ENCODE peak calls at places on chromosomes 3 and 15, in four cellular contexts. One of them, this sample, is unnamed. For H3K4me1, the result is how much of the 10 kb centered on the place peaks cover.

GRCh38 chr3:128971421-128971820 is 22.5 kb downstream of the CFAP92 start:
- DNase-seq in CD8-positive, alpha-beta memory T cell: no peak
- DNase-seq in body of pancreas: peak
- DNase-seq in breast epithelium: no peak
- DNase-seq in this sample: peak

GRCh38 chr3:111801697-111802655 is 57.1 kb upstream of the PHLDB2 start:
- DNase-seq in CD8-positive, alpha-beta memory T cell: no peak
- DNase-seq in body of pancreas: peak
- DNase-seq in breast epithelium: no peak
- DNase-seq in this sample: peak

GRCh38 chr15:44471885-44472284 is 44.5 kb downstream of the CTDSPL2 start:
- DNase-seq in CD8-positive, alpha-beta memory T cell: no peak
- DNase-seq in body of pancreas: no peak
- DNase-seq in breast epithelium: no peak
- DNase-seq in this sample: no peak

GRCh38 chr15:89809093-89809786 is 5.4 kb downstream of the ANPEP start:
- DNase-seq in CD8-positive, alpha-beta memory T cell: no peak
- DNase-seq in body of pancreas: peak
- DNase-seq in breast epithelium: no peak
- DNase-seq in this sample: peak

GRCh38 chr3:143979813-143980212 is 8.2 kb downstream of the DIPK2A start:
- DNase-seq in CD8-positive, alpha-beta memory T cell: no peak
- DNase-seq in body of pancreas: no peak
- DNase-seq in breast epithelium: no peak
- DNase-seq in this sample: no peak

GRCh38 chr15:94760348-94760747 is 529.0 kb downstream of the MCTP2 start:
- DNase-seq in CD8-positive, alpha-beta memory T cell: no peak
- DNase-seq in body of pancreas: no peak
- DNase-seq in breast epithelium: no peak
- DNase-seq in this sample: no peak

GRCh38 chr3:40096561-40097506 is 212.7 kb upstream of the EIF1B start:
- DNase-seq in CD8-positive, alpha-beta memory T cell: no peak
- DNase-seq in body of pancreas: peak
- DNase-seq in breast epithelium: peak
- DNase-seq in this sample: no peak

GRCh38 chr3:86996261-86996955 is 5.5 kb upstream of the VGLL3 start:
- DNase-seq in CD8-positive, alpha-beta memory T cell: no peak
- DNase-seq in body of pancreas: no peak
- DNase-seq in breast epithelium: no peak
- DNase-seq in this sample: peak

GRCh38 chr3:184171562-184171961 is 3.1 kb upstream of the AP2M1 start:
- DNase-seq in CD8-positive, alpha-beta memory T cell: no peak
- DNase-seq in body of pancreas: no peak
- DNase-seq in breast epithelium: no peak
- DNase-seq in this sample: no peak

GRCh38 chr3:194100856-194101390 is 35.0 kb upstream of the HES1 start:
- DNase-seq in CD8-positive, alpha-beta memory T cell: no peak
- DNase-seq in body of pancreas: no peak
- DNase-seq in breast epithelium: no peak
- DNase-seq in this sample: no peak

GRCh38 chr15:77239892-77240608 is 169.1 kb upstream of the TSPAN3 start:
- DNase-seq in CD8-positive, alpha-beta memory T cell: no peak
- DNase-seq in body of pancreas: no peak
- DNase-seq in breast epithelium: no peak
- DNase-seq in this sample: no peak

GRCh38 chr3:63967675-63968611 is 55.4 kb downstream of the PSMD6 start:
- DNase-seq in CD8-positive, alpha-beta memory T cell: peak
- DNase-seq in body of pancreas: peak
- DNase-seq in breast epithelium: no peak
- DNase-seq in this sample: peak

GRCh38 chr3:68943753-68944500 is 11.6 kb upstream of the TAFA4 start:
- DNase-seq in CD8-positive, alpha-beta memory T cell: no peak
- DNase-seq in body of pancreas: no peak
- DNase-seq in breast epithelium: no peak
- DNase-seq in this sample: no peak

GRCh38 chr15:80743189-80743833 is 35.9 kb upstream of the CEMIP start:
- DNase-seq in CD8-positive, alpha-beta memory T cell: no peak
- DNase-seq in body of pancreas: no peak
- DNase-seq in breast epithelium: peak
- DNase-seq in this sample: no peak

GRCh38 chr15:101264011-101264410 is 12.2 kb upstream of the CHSY1 start:
- DNase-seq in CD8-positive, alpha-beta memory T cell: no peak
- DNase-seq in body of pancreas: no peak
- DNase-seq in breast epithelium: no peak
- DNase-seq in this sample: no peak

GRCh38 chr3:23389686-23390085 is 186.6 kb downstream of the UBE2E2 start:
- DNase-seq in CD8-positive, alpha-beta memory T cell: no peak
- DNase-seq in body of pancreas: no peak
- DNase-seq in breast epithelium: no peak
- DNase-seq in this sample: no peak
- H3K4me3 ChIP-seq in CD8-positive, alpha-beta memory T cell: no peak
- H3K4me3 ChIP-seq in body of pancreas: no peak
- H3K4me3 ChIP-seq in breast epithelium: no peak
- H3K4me3 ChIP-seq in this sample: no peak

GRCh38 chr3:172089250-172089649 is 49.9 kb downstream of the FNDC3B start:
- DNase-seq in CD8-positive, alpha-beta memory T cell: no peak
- DNase-seq in body of pancreas: no peak
- DNase-seq in breast epithelium: no peak
- DNase-seq in this sample: no peak
- H3K4me1 ChIP-seq in CD8-positive, alpha-beta memory T cell: under half
- H3K4me1 ChIP-seq in body of pancreas: under half
- H3K4me1 ChIP-seq in breast epithelium: under half
- H3K4me1 ChIP-seq in this sample: under half

GRCh38 chr3:117409701-117410459 is 700.3 kb downstream of the TUSC7 start:
- DNase-seq in CD8-positive, alpha-beta memory T cell: no peak
- DNase-seq in body of pancreas: no peak
- DNase-seq in breast epithelium: no peak
- DNase-seq in this sample: no peak
- H3K27ac ChIP-seq in CD8-positive, alpha-beta memory T cell: no peak
- H3K27ac ChIP-seq in body of pancreas: no peak
- H3K27ac ChIP-seq in breast epithelium: no peak
- H3K27ac ChIP-seq in this sample: no peak

GRCh38 chr3:55481918-55482495 is 5.1 kb downstream of the WNT5A start:
- DNase-seq in CD8-positive, alpha-beta memory T cell: no peak
- DNase-seq in body of pancreas: no peak
- DNase-seq in breast epithelium: no peak
- DNase-seq in this sample: peak
- H3K4me3 ChIP-seq in CD8-positive, alpha-beta memory T cell: no peak
- H3K4me3 ChIP-seq in body of pancreas: peak
- H3K4me3 ChIP-seq in breast epithelium: peak
- H3K4me3 ChIP-seq in this sample: peak

DNA sequence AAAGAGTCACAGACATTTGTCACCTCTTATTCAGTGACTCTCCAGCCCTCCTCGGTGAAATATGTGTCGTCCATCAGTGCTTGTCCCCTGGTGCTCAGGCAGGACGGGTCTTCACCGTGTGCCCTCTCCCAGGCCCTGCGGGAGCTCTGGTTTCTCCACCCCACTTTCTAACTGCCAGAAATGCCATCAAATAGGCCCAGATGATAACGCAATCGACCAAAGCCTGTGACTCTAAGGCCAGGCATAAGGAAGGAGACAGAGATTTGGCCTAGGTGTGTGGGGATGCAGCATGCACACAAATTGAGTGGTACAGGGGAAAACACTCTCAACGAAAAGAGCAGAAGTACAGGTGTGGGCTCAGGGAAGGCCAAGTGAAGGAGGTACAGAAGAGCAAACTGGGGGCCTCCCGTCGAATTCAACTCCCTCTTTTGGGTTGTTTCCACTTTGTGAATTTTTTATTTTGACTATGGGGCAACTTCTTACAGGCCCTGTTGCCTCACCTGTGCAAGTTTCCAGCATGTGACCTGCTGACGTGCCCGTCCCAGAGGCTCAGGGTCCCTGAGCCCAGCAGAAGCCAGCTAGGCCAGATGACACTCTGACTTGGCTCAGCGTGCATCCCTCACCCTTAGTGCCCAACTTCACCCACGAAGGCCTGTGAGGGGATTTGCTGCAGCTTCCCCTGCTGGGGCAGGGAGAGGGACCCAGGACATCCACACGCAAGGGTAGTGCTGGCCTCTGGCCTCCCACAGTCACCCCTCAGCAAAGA is 4.7 kb downstream of the NUP210 start:
- DNase-seq in CD8-positive, alpha-beta memory T cell: no peak
- DNase-seq in body of pancreas: no peak
- DNase-seq in breast epithelium: no peak
- DNase-seq in this sample: no peak
- H3K4me1 ChIP-seq in CD8-positive, alpha-beta memory T cell: half or more
- H3K4me1 ChIP-seq in body of pancreas: under half
- H3K4me1 ChIP-seq in breast epithelium: under half
- H3K4me1 ChIP-seq in this sample: under half

GRCh38 chr3:188259611-188260010 is 105.7 kb downstream of the LPP start:
- DNase-seq in CD8-positive, alpha-beta memory T cell: no peak
- DNase-seq in body of pancreas: no peak
- DNase-seq in breast epithelium: no peak
- DNase-seq in this sample: no peak

GRCh38 chr3:188264231-188265213 is 110.6 kb downstream of the LPP start:
- DNase-seq in CD8-positive, alpha-beta memory T cell: no peak
- DNase-seq in body of pancreas: no peak
- DNase-seq in breast epithelium: no peak
- DNase-seq in this sample: peak

GRCh38 chr3:188262913-188263683 is 109.1 kb downstream of the LPP start:
- DNase-seq in CD8-positive, alpha-beta memory T cell: no peak
- DNase-seq in body of pancreas: no peak
- DNase-seq in breast epithelium: no peak
- DNase-seq in this sample: no peak

GRCh38 chr3:188261011-188261410 is 107.1 kb downstream of the LPP start:
- DNase-seq in CD8-positive, alpha-beta memory T cell: no peak
- DNase-seq in body of pancreas: no peak
- DNase-seq in breast epithelium: no peak
- DNase-seq in this sample: no peak

GRCh38 chr3:188262488-188262887 is 108.5 kb downstream of the LPP start:
- DNase-seq in CD8-positive, alpha-beta memory T cell: no peak
- DNase-seq in body of pancreas: no peak
- DNase-seq in breast epithelium: no peak
- DNase-seq in this sample: no peak
- H3K27ac ChIP-seq in CD8-positive, alpha-beta memory T cell: no peak
- H3K27ac ChIP-seq in body of pancreas: no peak
- H3K27ac ChIP-seq in breast epithelium: peak
- H3K27ac ChIP-seq in this sample: no peak

GRCh38 chr3:60913474-60913873 is 337.8 kb downstream of the FHIT start:
- DNase-seq in CD8-positive, alpha-beta memory T cell: no peak
- DNase-seq in body of pancreas: no peak
- DNase-seq in breast epithelium: no peak
- DNase-seq in this sample: no peak

GRCh38 chr3:60920519-60920918 is 330.7 kb downstream of the FHIT start:
- DNase-seq in CD8-positive, alpha-beta memory T cell: no peak
- DNase-seq in body of pancreas: peak
- DNase-seq in breast epithelium: no peak
- DNase-seq in this sample: no peak

GRCh38 chr3:60917136-60917535 is 334.1 kb downstream of the FHIT start:
- DNase-seq in CD8-positive, alpha-beta memory T cell: no peak
- DNase-seq in body of pancreas: peak
- DNase-seq in breast epithelium: no peak
- DNase-seq in this sample: no peak

GRCh38 chr3:60919296-60919695 is 332.0 kb downstream of the FHIT start:
- DNase-seq in CD8-positive, alpha-beta memory T cell: no peak
- DNase-seq in body of pancreas: no peak
- DNase-seq in breast epithelium: no peak
- DNase-seq in this sample: no peak
- H3K4me3 ChIP-seq in CD8-positive, alpha-beta memory T cell: no peak
- H3K4me3 ChIP-seq in body of pancreas: no peak
- H3K4me3 ChIP-seq in breast epithelium: no peak
- H3K4me3 ChIP-seq in this sample: no peak

GRCh38 chr15:66403323-66403722 is 16.6 kb downstream of the MAP2K1 start:
- DNase-seq in CD8-positive, alpha-beta memory T cell: no peak
- DNase-seq in body of pancreas: no peak
- DNase-seq in breast epithelium: no peak
- DNase-seq in this sample: no peak

GRCh38 chr15:66400351-66400774 is 13.7 kb downstream of the MAP2K1 start:
- DNase-seq in CD8-positive, alpha-beta memory T cell: no peak
- DNase-seq in body of pancreas: no peak
- DNase-seq in breast epithelium: no peak
- DNase-seq in this sample: no peak

GRCh38 chr15:66399276-66399675 is 12.6 kb downstream of the MAP2K1 start:
- DNase-seq in CD8-positive, alpha-beta memory T cell: no peak
- DNase-seq in body of pancreas: no peak
- DNase-seq in breast epithelium: no peak
- DNase-seq in this sample: no peak

GRCh38 chr15:66402885-66403284 is 16.2 kb downstream of the MAP2K1 start:
- DNase-seq in CD8-positive, alpha-beta memory T cell: no peak
- DNase-seq in body of pancreas: no peak
- DNase-seq in breast epithelium: no peak
- DNase-seq in this sample: no peak

DNA sequence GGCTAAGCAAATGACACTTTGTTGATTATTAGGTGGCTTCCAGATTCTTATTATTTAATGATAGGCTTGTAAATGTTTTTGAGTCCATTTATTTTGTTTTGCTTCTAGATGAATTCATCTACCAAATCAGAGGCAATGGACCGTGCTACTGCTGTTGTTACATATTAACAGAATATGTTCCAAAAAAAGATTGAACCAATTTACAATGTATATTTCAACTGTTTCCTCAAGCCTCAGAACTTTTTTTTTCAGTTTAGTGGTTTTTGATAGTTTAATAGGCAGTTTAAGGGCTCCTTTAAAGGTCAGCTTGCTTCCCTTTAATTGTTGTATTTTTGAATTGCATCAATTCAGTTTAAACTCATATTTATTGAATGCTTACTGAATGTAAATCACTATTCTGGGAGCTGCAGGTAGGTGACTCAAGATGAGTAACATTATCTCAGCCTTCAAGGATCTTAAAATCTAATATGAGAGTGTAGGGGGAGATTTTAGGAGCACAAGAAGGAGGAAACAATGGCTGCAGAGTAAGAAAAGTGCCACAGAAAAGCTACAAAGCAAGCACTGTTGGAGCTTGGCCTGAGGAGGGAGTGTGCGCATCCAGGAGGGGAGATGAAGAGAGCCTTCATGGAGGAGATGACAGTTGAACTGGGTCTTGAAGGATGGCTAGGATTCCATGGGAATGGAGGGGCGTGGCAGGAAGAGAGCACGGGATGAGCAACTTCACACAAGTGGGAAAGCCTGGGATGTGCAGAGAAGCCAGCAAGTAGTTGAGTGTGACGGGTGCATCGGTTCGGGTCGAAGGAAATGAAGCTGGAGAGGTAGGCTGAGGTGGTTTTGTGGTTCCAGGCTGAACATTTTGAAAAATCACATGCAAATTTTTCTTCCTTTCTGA is 14.7 kb downstream of the MAP2K1 start:
- DNase-seq in CD8-positive, alpha-beta memory T cell: no peak
- DNase-seq in body of pancreas: no peak
- DNase-seq in breast epithelium: no peak
- DNase-seq in this sample: no peak
- H3K4me1 ChIP-seq in CD8-positive, alpha-beta memory T cell: half or more
- H3K4me1 ChIP-seq in body of pancreas: under half
- H3K4me1 ChIP-seq in breast epithelium: under half
- H3K4me1 ChIP-seq in this sample: under half